ENCODE peak calls at places on chromosomes 7 and 10, in eight cellular contexts. U is PC-3, S is astrocyte, Q is HL-60, M is OCI-LY7, C is aorta, E is HCT116, A is heart right ventricle. O is an unnamed sample.

GRCh38 chr7:113404245-113404644 is 285.9 kb upstream of the SMIM30 start:
- DNase-seq in U (peak), S (no peak), Q (no peak), M (peak), C (no peak), E (peak), A (no peak), O (no peak)

GRCh38 chr7:99253369-99253768 is 19.3 kb upstream of the MYH16 start:
- DNase-seq in U (no peak), S (no peak), Q (no peak), M (no peak), C (no peak), E (no peak), A (no peak), O (peak)

GRCh38 chr10:108905821-108906220 is 1017.5 kb downstream of the XPNPEP1 start:
- DNase-seq in U (no peak), S (no peak), Q (no peak), M (no peak), C (no peak), E (no peak), A (no peak), O (no peak)

GRCh38 chr10:119397416-119397815 is 145.1 kb downstream of the RGS10 start:
- DNase-seq in U (no peak), S (no peak), Q (no peak), M (no peak), C (no peak), E (no peak), A (no peak), O (no peak)

GRCh38 chr7:27873006-27873295 is 133.0 kb downstream of the TAX1BP1 start:
- DNase-seq in U (no peak), S (no peak), Q (no peak), M (no peak), C (no peak), E (no peak), A (no peak), O (no peak)

GRCh38 chr10:109127363-109127762 is 795.9 kb downstream of the XPNPEP1 start:
- DNase-seq in U (no peak), S (no peak), Q (no peak), M (no peak), C (no peak), E (no peak), A (no peak), O (no peak)

GRCh38 chr7:151820486-151821105 is 56.3 kb downstream of the PRKAG2 start:
- DNase-seq in U (no peak), S (no peak), Q (no peak), M (no peak), C (peak), E (no peak), A (no peak), O (no peak)

GRCh38 chr10:3764626-3765375 is 20.2 kb downstream of the KLF6 start:
- DNase-seq in U (peak), S (peak), Q (peak), M (peak), C (no peak), E (no peak), A (no peak), O (no peak)

GRCh38 chr10:90023950-90024349 is 322.6 kb downstream of the KIF20B start:
- DNase-seq in U (peak), S (peak), Q (no peak), M (no peak), C (no peak), E (no peak), A (no peak), O (no peak)

GRCh38 chr7:128459394-128459878 is 3.8 kb downstream of the HILPDA start:
- DNase-seq in U (peak), S (peak), Q (peak), M (peak), C (no peak), E (peak), A (peak), O (peak)

GRCh38 chr7:134777470-134777869 is 2.0 kb upstream of the CALD1 start:
- DNase-seq in U (no peak), S (no peak), Q (no peak), M (peak), C (no peak), E (no peak), A (no peak), O (no peak)

GRCh38 chr10:17742918-17743317 is 9.1 kb upstream of the TMEM236 start:
- DNase-seq in U (peak), S (peak), Q (peak), M (peak), C (peak), E (peak), A (peak), O (peak)

GRCh38 chr7:81705206-81705605 is 64.6 kb downstream of the HGF start:
- DNase-seq in U (peak), S (no peak), Q (no peak), M (no peak), C (no peak), E (no peak), A (no peak), O (no peak)

GRCh38 chr10:6141296-6142151 is 52.7 kb downstream of the RBM17 start:
- DNase-seq in U (peak), S (peak), Q (no peak), M (peak), C (peak), E (no peak), A (no peak), O (no peak)

GRCh38 chr10:69090687-69091450 is 3.0 kb downstream of the SRGN start:
- DNase-seq in U (peak), S (no peak), Q (no peak), M (no peak), C (no peak), E (no peak), A (no peak), O (no peak)

GRCh38 chr7:16564909-16565426 is 38.3 kb downstream of the LRRC72 start:
- DNase-seq in U (peak), S (peak), Q (no peak), M (peak), C (no peak), E (peak), A (no peak), O (no peak)

GRCh38 chr10:24444337-24444736 is 235.4 kb downstream of the KIAA1217 start:
- DNase-seq in U (peak), S (peak), Q (no peak), M (no peak), C (no peak), E (no peak), A (no peak), O (no peak)

GRCh38 chr7:121048195-121048594 is 59.7 kb downstream of the CPED1 start:
- DNase-seq in U (no peak), S (no peak), Q (no peak), M (no peak), C (no peak), E (no peak), A (no peak), O (no peak)

GRCh38 chr7:2959828-2960599 is 83.7 kb downstream of the CARD11 start:
- DNase-seq in U (no peak), S (no peak), Q (no peak), M (no peak), C (no peak), E (no peak), A (no peak), O (no peak)

GRCh38 chr7:136489808-136490207 is 378.6 kb upstream of the CHRM2 start:
- DNase-seq in U (no peak), S (no peak), Q (no peak), M (peak), C (no peak), E (no peak), A (no peak), O (no peak)

GRCh38 chr7:564176-564890 is 44.7 kb upstream of the PDGFA start:
- DNase-seq in U (no peak), S (no peak), Q (no peak), M (no peak), C (no peak), E (no peak), A (no peak), O (peak)

GRCh38 chr7:127208351-127208750 is 44.4 kb downstream of the GRM8 start:
- DNase-seq in U (no peak), S (no peak), Q (no peak), M (no peak), C (no peak), E (no peak), A (no peak), O (no peak)

GRCh38 chr7:104931181-104931781 is 82.7 kb upstream of the KMT2E start:
- DNase-seq in U (no peak), S (no peak), Q (no peak), M (no peak), C (no peak), E (no peak), A (no peak), O (no peak)

GRCh38 chr10:11085545-11085944 is 67.9 kb downstream of the CELF2 start:
- DNase-seq in U (no peak), S (no peak), Q (no peak), M (no peak), C (no peak), E (no peak), A (no peak), O (no peak)

GRCh38 chr10:9437131-9437530 is 1382.6 kb downstream of the GATA3 start:
- DNase-seq in U (no peak), S (peak), Q (no peak), M (no peak), C (no peak), E (no peak), A (no peak), O (no peak)

GRCh38 chr7:155810607-155811559 is 1.4 kb downstream of the SHH start:
- DNase-seq in U (peak), S (no peak), Q (no peak), M (no peak), C (no peak), E (no peak), A (no peak), O (no peak)

GRCh38 chr7:16051561-16052280 is 365.2 kb upstream of the MEOX2 start:
- DNase-seq in U (no peak), S (peak), Q (no peak), M (no peak), C (no peak), E (no peak), A (no peak), O (no peak)

GRCh38 chr10:68561804-68562649 is 1.9 kb downstream of the TET1 start:
- DNase-seq in U (no peak), S (no peak), Q (no peak), M (no peak), C (no peak), E (no peak), A (no peak), O (no peak)

GRCh38 chr7:127619681-127620405 is 1.9 kb upstream of the PAX4 start:
- DNase-seq in U (no peak), S (no peak), Q (no peak), M (no peak), C (no peak), E (no peak), A (no peak), O (no peak)

GRCh38 chr7:70775570-70776156 is 356.3 kb upstream of the GALNT17 start:
- DNase-seq in U (no peak), S (peak), Q (no peak), M (peak), C (no peak), E (no peak), A (no peak), O (no peak)

GRCh38 chr10:86681047-86681446 is 12.7 kb downstream of the LDB3 start:
- DNase-seq in U (peak), S (no peak), Q (no peak), M (no peak), C (peak), E (no peak), A (peak), O (peak)

DNA sequence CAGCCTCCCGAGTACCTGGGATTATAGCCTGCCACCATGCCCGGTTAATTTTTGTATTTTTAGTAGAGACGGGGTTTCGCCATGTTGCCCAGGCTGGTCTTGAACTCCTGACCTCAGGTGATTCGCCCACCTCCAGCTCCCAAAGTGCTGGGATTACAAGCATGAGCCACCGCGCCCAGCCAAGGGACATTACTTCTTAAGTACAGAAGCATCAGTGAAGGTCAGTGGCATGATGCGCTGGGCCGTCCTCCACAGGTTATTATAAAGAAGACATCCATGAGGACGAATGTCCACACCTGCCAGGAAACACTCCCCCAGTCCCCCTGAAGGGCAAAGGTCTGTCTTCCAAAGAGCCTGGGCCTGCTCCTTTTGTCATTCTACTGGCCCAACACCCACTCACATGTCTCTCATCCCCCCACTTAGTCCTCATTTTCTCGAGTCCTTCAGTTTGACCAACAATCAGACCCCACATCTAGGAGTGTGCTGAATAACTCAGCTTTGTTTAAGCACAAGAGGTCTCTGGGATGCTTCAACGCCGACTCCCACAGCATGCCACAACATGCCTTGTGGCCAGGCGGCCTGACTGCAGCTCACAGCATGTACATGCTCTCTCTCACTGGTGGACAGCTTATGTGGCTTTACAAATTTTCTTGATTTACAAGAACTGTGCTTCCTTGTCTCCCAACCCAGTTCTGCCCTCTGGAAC is 73.0 kb downstream of the CTBP2 start:
- DNase-seq in U (no peak), S (no peak), Q (no peak), M (no peak), C (peak), E (no peak), A (no peak), O (no peak)
- H3K27ac ChIP-seq in U (no peak), S (no peak), Q (no peak), M (no peak), C (no peak), E (no peak), A (no peak), O (no peak)

GRCh38 chr7:43296306-43296705 is 183.9 kb downstream of the HECW1 start:
- DNase-seq in U (no peak), S (no peak), Q (no peak), M (no peak), C (no peak), E (no peak), A (no peak), O (no peak)

GRCh38 chr7:43295429-43295828 is 183.0 kb downstream of the HECW1 start:
- DNase-seq in U (no peak), S (no peak), Q (no peak), M (no peak), C (no peak), E (no peak), A (no peak), O (no peak)

GRCh38 chr7:43291789-43292188 is 179.3 kb downstream of the HECW1 start:
- DNase-seq in U (no peak), S (no peak), Q (no peak), M (no peak), C (no peak), E (no peak), A (no peak), O (no peak)

GRCh38 chr7:43292384-43292783 is 179.9 kb downstream of the HECW1 start:
- DNase-seq in U (no peak), S (no peak), Q (no peak), M (no peak), C (no peak), E (no peak), A (no peak), O (no peak)

GRCh38 chr7:43294080-43294630 is 181.7 kb downstream of the HECW1 start:
- DNase-seq in U (peak), S (peak), Q (no peak), M (no peak), C (no peak), E (peak), A (no peak), O (no peak)
- H3K27ac ChIP-seq in U (no peak), S (no peak), Q (no peak), M (no peak), C (no peak), E (no peak), A (no peak), O (no peak)

GRCh38 chr10:100970076-100970913 is 991 bp downstream of the SEMA4G start:
- DNase-seq in U (no peak), S (no peak), Q (no peak), M (no peak), C (peak), E (peak), A (no peak), O (no peak)
- H3K27ac ChIP-seq in U (no peak), S (no peak), Q (no peak), M (no peak), C (no peak), E (no peak), A (no peak), O (no peak)

DNA sequence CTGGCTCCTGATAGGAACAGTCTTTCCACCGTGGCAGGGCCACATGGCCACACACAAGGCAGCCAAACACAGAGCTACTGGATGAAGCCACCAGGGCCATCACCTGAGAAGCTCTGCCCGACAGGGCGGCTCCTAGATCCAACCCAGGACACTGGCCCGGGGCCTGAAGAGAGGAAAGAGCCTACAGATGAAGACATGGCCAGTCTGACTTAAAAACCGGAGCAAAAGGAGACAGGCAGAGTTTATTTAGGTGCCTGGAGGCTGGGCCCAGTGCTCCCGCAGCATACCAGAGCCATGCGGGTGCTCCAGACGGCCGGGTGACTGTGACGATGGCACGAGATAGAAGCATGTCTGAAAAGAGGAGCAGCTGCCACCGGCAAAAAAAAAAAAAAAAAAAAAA is 3.9 kb downstream of the TECPR1 start:
- DNase-seq in U (no peak), S (no peak), Q (no peak), M (no peak), C (no peak), E (no peak), A (no peak), O (peak)
- H3K27ac ChIP-seq in U (no peak), S (no peak), Q (no peak), M (no peak), C (no peak), E (no peak), A (no peak), O (no peak)

DNA sequence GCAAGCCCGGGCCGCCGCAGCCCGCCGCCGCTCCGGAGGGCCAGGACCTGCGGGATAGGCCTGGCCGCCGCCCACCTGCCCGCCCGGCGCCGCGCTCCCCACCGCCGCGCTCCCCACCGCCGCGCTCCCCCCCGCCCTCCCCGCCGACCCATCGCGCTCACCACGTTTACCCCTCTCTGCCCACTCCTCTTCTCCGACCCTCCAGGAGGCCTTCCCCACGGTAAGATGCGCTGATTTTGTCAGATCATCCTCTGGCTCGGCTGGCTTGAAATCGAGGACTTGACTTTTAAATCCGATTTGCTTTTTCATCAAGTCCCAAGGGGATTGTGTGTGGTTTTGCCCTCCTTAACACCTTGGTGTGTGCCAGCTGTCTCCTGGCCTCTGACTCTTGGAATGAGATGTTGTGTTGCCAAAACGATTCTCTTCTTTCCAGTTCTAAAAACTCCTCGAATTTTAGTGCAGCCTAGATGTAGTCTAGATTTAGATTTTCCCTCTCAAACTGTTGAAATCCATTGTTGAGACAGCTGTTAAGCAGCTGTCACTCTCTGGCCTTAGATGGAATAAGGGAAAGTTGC is 738 bp downstream of the POM121 start:
- DNase-seq in U (no peak), S (no peak), Q (no peak), M (peak), C (no peak), E (no peak), A (no peak), O (no peak)
- H3K27ac ChIP-seq in U (peak), S (peak), Q (peak), M (peak), C (no peak), E (peak), A (peak), O (peak)

GRCh38 chr7:140519007-140519399 is 39.7 kb upstream of the MKRN1 start:
- DNase-seq in U (no peak), S (no peak), Q (no peak), M (no peak), C (no peak), E (no peak), A (no peak), O (peak)

GRCh38 chr7:140521426-140521825 is 42.1 kb upstream of the MKRN1 start:
- DNase-seq in U (no peak), S (no peak), Q (no peak), M (no peak), C (no peak), E (no peak), A (no peak), O (no peak)

GRCh38 chr7:140517546-140518369 is 38.5 kb upstream of the MKRN1 start:
- DNase-seq in U (peak), S (peak), Q (peak), M (peak), C (peak), E (peak), A (peak), O (peak)

GRCh38 chr7:140518370-140519006 is 39.2 kb upstream of the MKRN1 start:
- DNase-seq in U (no peak), S (no peak), Q (no peak), M (no peak), C (no peak), E (no peak), A (no peak), O (no peak)
- H3K27ac ChIP-seq in U (no peak), S (no peak), Q (no peak), M (no peak), C (no peak), E (no peak), A (no peak), O (peak)

GRCh38 chr10:97892506-97892905 is 42.9 kb downstream of the GOLGA7B start:
- DNase-seq in U (no peak), S (no peak), Q (no peak), M (no peak), C (no peak), E (no peak), A (no peak), O (no peak)
- H3K27ac ChIP-seq in U (no peak), S (no peak), Q (no peak), M (no peak), C (no peak), E (no peak), A (no peak), O (no peak)

DNA sequence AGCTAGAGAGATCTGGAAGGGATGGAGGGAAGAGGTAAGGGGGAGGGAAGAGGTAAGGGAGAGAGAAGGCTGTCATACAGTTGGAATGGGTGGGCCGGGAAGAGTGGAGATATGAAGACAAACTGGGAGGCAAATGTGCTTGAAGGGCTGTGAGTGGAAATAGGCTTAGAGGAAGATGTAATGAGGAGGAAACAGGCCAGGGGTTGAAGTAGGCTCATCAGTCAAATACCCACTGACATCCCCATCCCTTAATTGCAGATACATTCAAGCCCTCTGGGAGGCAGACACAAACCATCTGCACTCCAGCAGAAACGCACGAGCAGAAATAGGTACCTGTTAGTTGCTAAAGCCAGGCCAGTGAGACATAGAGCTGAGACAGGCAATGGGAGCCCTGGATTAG is 2.1 kb downstream of the SYNPO2L start:
- DNase-seq in U (peak), S (no peak), Q (no peak), M (peak), C (no peak), E (no peak), A (no peak), O (no peak)
- H3K27ac ChIP-seq in U (no peak), S (no peak), Q (no peak), M (no peak), C (no peak), E (no peak), A (no peak), O (peak)

GRCh38 chr10:28291881-28292297 is 11.0 kb downstream of the MPP7 start:
- DNase-seq in U (peak), S (peak), Q (no peak), M (no peak), C (no peak), E (peak), A (no peak), O (no peak)
- H3K27ac ChIP-seq in U (peak), S (peak), Q (no peak), M (no peak), C (no peak), E (peak), A (no peak), O (no peak)